ENCODE peak calls at places on chromosome 11, in five cellular contexts. W, B, F, G and P are unnamed samples.

GRCh38 chr11:36278531-36279245 is 10.5 kb downstream of the COMMD9 start:
- DNase-seq in G (no peak), F (no peak), B (no peak), W (no peak), P (no peak)

GRCh38 chr11:109695696-109696095 is 273.7 kb downstream of the C11orf87 start:
- DNase-seq in F (no peak), G (no peak), W (no peak), B (no peak), P (no peak)

GRCh38 chr11:131687291-131688055 is 317.1 kb downstream of the NTM start:
- DNase-seq in B (no peak), W (no peak), F (no peak), G (no peak), P (no peak)

GRCh38 chr11:68839953-68840641 is 1.6 kb downstream of the CPT1A start:
- DNase-seq in B (no peak), W (no peak), F (no peak), G (no peak), P (no peak)

GRCh38 chr11:126233391-126233790 is 21.8 kb downstream of the FAM118B start:
- DNase-seq in W (no peak), G (no peak), B (no peak), F (no peak), P (peak)

GRCh38 chr11:44630511-44631210 is 65.2 kb downstream of the CD82 start:
- DNase-seq in W (peak), B (no peak), F (peak), G (no peak), P (no peak)

GRCh38 chr11:122691751-122692150 is 36.2 kb downstream of the UBASH3B start:
- DNase-seq in F (no peak), B (no peak), G (no peak), W (no peak), P (no peak)

GRCh38 chr11:116986521-116987105 is 111.6 kb downstream of the SIK3 start:
- DNase-seq in F (no peak), B (no peak), W (no peak), G (no peak), P (peak)

GRCh38 chr11:76577199-76577920 is 93.2 kb downstream of the LRRC32 start:
- DNase-seq in W (peak), F (peak), G (peak), B (no peak), P (peak)

GRCh38 chr11:134024420-134025085 is 44.3 kb upstream of the JAM3 start:
- DNase-seq in W (no peak), B (no peak), G (no peak), F (no peak), P (peak)

GRCh38 chr11:62687508-62688396 is 1.6 kb downstream of the LRRN4CL start:
- DNase-seq in W (no peak), F (peak), G (no peak), B (no peak), P (no peak)

GRCh38 chr11:2579315-2580060 is 120.3 kb downstream of the KCNQ1OT1 start:
- DNase-seq in F (peak), B (no peak), W (peak), G (no peak), P (no peak)

GRCh38 chr11:62545437-62546243 is 966 bp downstream of the AHNAK start:
- DNase-seq in F (peak), B (peak), W (peak), G (peak), P (no peak)

GRCh38 chr11:35554491-35555237 is 29.2 kb upstream of the PAMR1 start:
- DNase-seq in F (no peak), B (no peak), W (no peak), G (no peak), P (no peak)

GRCh38 chr11:14914536-14914935 is 22.5 kb upstream of the CYP2R1 start:
- DNase-seq in B (no peak), G (no peak), W (no peak), F (no peak), P (no peak)

GRCh38 chr11:126304457-126305072 is 705 bp downstream of the DCPS start:
- DNase-seq in B (no peak), W (no peak), G (no peak), F (peak), P (no peak)

GRCh38 chr11:119479685-119480275 is 56.8 kb upstream of the THY1 start:
- DNase-seq in G (no peak), W (peak), F (no peak), B (no peak), P (no peak)

GRCh38 chr11:81005595-81005994 is 1564.8 kb upstream of the TENM4 start:
- DNase-seq in F (no peak), W (no peak), G (peak), B (no peak), P (peak)

GRCh38 chr11:3644817-3645235 is at the start of gene ART1:
- DNase-seq in W (no peak), B (no peak), G (no peak), F (no peak), P (no peak)

GRCh38 chr11:117849781-117850414 is 25.4 kb upstream of the FXYD2 start:
- DNase-seq in W (no peak), G (no peak), F (no peak), B (no peak), P (no peak)

GRCh38 chr11:94574193-94574961 is 7.2 kb downstream of the PIWIL4 start:
- DNase-seq in W (no peak), F (no peak), B (no peak), G (peak), P (no peak)

GRCh38 chr11:58560842-58561241 is 14.8 kb downstream of the LPXN start:
- DNase-seq in G (no peak), B (no peak), F (no peak), W (no peak), P (no peak)

GRCh38 chr11:98940913-98941312 is 79.8 kb upstream of the CNTN5 start:
- DNase-seq in G (no peak), W (no peak), B (no peak), F (no peak), P (no peak)

GRCh38 chr11:9838229-9838628 is 174.4 kb downstream of the SWAP70 start:
- DNase-seq in G (no peak), F (no peak), W (no peak), B (no peak), P (no peak)

GRCh38 chr11:8593935-8594909 is at the start of gene STK33:
- DNase-seq in B (no peak), G (no peak), F (peak), W (peak), P (no peak)

GRCh38 chr11:128522943-128523518 is 64.3 kb downstream of the ETS1 start:
- DNase-seq in F (no peak), G (no peak), W (no peak), B (no peak), P (no peak)

GRCh38 chr11:14904745-14905103 is 12.7 kb upstream of the CYP2R1 start:
- DNase-seq in W (peak), G (no peak), F (peak), B (no peak), P (no peak)

GRCh38 chr11:61834278-61835004 is 6.3 kb downstream of the FADS2 start:
- DNase-seq in B (no peak), G (no peak), F (no peak), W (peak), P (no peak)

GRCh38 chr11:117410861-117411725 is 83.4 kb downstream of the CEP164 start:
- DNase-seq in B (no peak), W (no peak), G (no peak), F (peak), P (no peak)

GRCh38 chr11:35257287-35257686 is 118.3 kb downstream of the CD44 start:
- DNase-seq in W (no peak), G (no peak), F (no peak), B (no peak), P (no peak)

GRCh38 chr11:112260490-112260889 is at the start of gene PLET1:
- DNase-seq in W (no peak), B (no peak), F (no peak), G (no peak), P (no peak)

GRCh38 chr11:110833033-110833484 is 120.8 kb upstream of the ARHGAP20 start:
- DNase-seq in B (no peak), F (no peak), G (peak), W (no peak), P (peak)

GRCh38 chr11:34548278-34548677 is 34.7 kb upstream of the ELF5 start:
- DNase-seq in B (no peak), G (no peak), F (no peak), W (no peak), P (no peak)

GRCh38 chr11:68038718-68039525 is at the start of gene TCIRG1:
- DNase-seq in B (no peak), G (no peak), W (peak), F (peak), P (no peak)

GRCh38 chr11:117818036-117818858 is 6.3 kb downstream of the FXYD2 start:
- DNase-seq in B (no peak), F (no peak), G (no peak), W (peak), P (no peak)

GRCh38 chr11:115161876-115162275 is 342.3 kb downstream of the CADM1 start:
- DNase-seq in G (no peak), B (no peak), F (no peak), W (no peak), P (no peak)

GRCh38 chr11:17979770-17980371 is 33.0 kb downstream of the SERGEF start:
- DNase-seq in B (no peak), G (no peak), W (no peak), F (no peak), P (no peak)

GRCh38 chr11:33703771-33704170 is 3.1 kb upstream of the C11orf91 start:
- DNase-seq in G (no peak), F (no peak), W (peak), B (no peak), P (no peak)

GRCh38 chr11:131591051-131591461 is 220.6 kb downstream of the NTM start:
- DNase-seq in G (no peak), W (no peak), B (no peak), F (no peak), P (no peak)

GRCh38 chr11:6646631-6647281 is 8.9 kb downstream of the DCHS1 start:
- DNase-seq in F (peak), G (no peak), W (no peak), B (no peak), P (no peak)

GRCh38 chr11:13012037-13012693 is 3.0 kb downstream of the RASSF10 start:
- DNase-seq in W (no peak), G (no peak), F (no peak), B (no peak), P (no peak)
- H3K27ac ChIP-seq in W (no peak), G (no peak), F (no peak), B (no peak), P (peak)

DNA sequence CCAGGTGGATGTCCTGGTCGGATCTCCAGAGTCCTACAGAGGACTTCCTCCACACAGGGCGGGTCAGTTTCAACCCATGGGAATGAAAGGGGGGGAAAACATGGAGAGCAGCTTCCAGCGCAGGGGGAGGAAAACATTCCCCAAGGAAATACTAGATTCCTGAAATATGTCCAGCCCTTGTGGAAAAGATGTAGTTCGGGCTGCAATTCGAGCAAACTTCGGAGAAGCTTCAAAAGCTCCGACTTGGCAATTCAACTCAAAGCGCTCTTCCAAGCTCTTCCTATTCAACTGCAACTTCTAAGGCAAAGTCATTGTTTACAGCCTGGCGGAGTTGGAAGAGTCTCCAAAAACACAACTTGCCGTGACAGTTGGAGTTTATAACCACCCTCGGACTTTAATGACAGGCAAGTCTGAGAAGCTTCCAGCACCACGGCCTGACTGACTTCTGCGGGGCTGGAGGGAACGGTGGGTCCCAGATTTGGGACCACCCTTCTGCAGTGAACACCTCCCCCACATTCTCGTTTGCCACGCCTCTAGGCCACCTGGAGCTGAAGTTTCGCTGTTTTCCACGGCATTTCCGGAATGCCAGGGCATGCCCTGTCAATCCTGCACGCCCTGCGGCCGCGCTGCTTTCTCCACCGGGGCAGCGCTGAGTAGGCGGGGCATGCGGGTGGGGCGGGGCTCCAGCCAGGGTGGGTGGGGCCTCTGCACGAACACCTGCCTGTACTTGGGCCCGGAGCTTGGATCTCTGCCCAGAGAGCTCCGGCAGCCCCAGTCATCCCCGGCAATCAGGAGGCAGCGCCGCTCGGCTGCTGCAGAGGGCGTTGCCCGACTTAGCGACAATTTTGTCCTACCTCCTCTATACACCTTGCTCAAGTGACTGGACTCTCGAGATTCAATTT is 49.0 kb upstream of the BIRC3 start:
- DNase-seq in B (peak), F (peak), W (peak), G (no peak), P (peak)
- H3K27ac ChIP-seq in B (peak), F (peak), W (peak), G (peak), P (peak)

GRCh38 chr11:66652651-66653050 is 14.1 kb downstream of the RBM4 start:
- DNase-seq in F (no peak), W (no peak), G (no peak), B (no peak), P (no peak)

GRCh38 chr11:66651011-66651410 is 12.5 kb downstream of the RBM4 start:
- DNase-seq in G (no peak), W (no peak), F (no peak), B (no peak), P (no peak)

GRCh38 chr11:66649903-66650302 is 11.4 kb downstream of the RBM4 start:
- DNase-seq in B (no peak), F (no peak), W (no peak), G (no peak), P (no peak)

DNA sequence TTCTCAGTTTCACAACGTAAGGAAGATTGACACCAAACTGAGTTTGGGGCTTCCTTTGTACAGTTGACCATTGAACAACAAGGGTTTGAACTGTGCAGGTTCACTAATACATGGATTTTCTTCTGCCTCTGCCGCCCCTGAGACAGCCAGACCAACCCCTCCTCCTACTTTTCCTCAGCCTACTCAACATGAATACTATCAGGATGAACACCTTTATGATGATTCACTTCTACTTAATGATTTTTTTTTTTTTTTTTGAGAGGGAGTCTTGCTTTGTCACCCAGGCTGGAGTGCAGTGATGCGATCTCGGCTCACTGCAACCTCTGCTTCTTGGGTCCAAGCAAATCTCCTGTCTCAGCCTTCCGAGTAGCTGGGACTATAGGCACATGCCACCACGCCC is 14.6 kb downstream of the RBM4 start:
- DNase-seq in F (no peak), W (no peak), B (no peak), G (no peak), P (no peak)
- H3K27ac ChIP-seq in F (no peak), W (no peak), B (no peak), G (no peak), P (peak)

DNA sequence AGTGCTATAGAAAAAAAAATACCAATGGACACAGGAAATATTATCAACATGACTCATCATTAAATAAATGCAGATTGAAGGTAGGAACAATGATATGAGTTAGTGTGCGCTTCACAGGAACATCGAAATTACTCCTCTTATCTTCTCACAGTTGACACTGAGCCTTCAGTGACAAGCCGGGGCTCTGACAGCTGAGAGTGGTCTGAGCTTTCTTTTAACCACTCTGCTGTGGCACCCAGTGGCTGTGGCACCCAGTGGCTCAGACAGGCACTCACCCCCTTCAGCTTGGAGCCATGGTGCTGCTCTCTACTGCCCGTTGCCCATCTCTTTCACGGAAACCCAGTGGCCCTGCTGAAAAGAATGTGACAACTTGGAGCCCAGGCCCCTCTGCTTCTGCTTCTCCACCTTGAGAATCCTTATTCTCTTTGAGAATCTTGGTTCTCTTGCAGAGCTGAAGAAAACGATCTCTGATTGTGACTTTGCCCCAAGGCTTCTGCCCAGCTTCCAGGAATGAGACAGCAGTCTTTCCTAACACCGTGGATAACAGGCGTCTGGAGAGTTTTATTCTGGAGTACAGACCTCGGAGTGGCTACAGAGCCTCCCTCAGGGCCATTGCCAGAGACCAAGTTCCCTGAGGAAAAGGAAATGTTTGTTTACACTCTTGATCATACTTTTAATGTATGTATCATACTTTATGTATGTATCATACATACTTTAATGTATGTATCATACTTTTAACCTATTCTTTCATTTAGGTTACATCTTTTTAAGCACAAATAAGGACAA is 37.1 kb upstream of the OR8B8 start:
- DNase-seq in F (no peak), B (no peak), G (no peak), W (no peak), P (no peak)
- H3K27ac ChIP-seq in F (no peak), B (no peak), G (peak), W (no peak), P (peak)

DNA sequence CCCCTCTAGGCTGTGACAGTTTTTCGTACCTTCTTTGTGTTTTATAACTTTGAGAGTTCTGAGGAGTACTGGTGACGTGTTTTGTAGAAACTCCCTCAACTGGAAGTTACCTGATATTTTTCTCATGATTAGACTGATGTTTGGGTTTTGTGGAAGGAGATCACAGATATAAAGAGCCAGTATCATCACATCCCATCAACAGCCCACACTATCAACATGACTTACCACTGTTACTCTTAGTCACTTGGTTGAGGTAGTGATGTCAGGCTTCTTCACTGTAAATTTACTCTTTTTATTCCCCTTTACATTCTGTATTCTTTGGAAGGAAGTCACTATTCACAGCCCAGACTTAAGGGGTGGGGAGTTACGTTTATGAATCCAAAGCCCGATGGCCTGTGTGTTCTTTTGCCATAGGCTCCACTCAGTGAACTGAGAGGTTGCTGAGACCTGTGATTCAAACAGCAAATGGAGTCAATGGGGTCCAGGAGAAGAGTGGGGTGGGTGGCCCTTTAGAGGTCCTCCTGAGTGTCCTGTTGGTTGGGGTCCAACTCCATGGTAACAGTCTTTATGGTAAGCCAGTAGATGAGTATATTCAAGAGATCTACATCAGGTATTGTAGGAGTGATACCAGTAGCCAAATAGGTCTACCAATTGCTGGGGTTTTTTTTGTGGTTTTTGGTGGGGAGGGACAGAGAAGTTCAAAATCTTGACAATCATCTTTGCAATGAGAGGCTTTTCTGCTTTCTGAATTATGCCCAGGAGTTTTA is 15.2 kb upstream of the MS4A4E start:
- DNase-seq in F (no peak), W (no peak), B (no peak), G (no peak), P (no peak)
- H3K27ac ChIP-seq in F (no peak), W (no peak), B (no peak), G (no peak), P (no peak)

GRCh38 chr11:85826096-85826855 is 15.3 kb upstream of the SYTL2 start:
- DNase-seq in G (no peak), F (no peak), W (no peak), B (no peak), P (no peak)
- H3K27ac ChIP-seq in G (peak), F (no peak), W (peak), B (no peak), P (no peak)

GRCh38 chr11:48014917-48015316 is 34.6 kb downstream of the PTPRJ start:
- DNase-seq in F (no peak), G (no peak), W (no peak), B (no peak), P (no peak)

GRCh38 chr11:48012051-48012391 is 31.7 kb downstream of the PTPRJ start:
- DNase-seq in W (no peak), G (no peak), B (no peak), F (peak), P (no peak)

GRCh38 chr11:48007677-48008076 is 27.3 kb downstream of the PTPRJ start:
- DNase-seq in W (peak), F (no peak), B (no peak), G (no peak), P (no peak)

GRCh38 chr11:48013269-48013901 is 33.0 kb downstream of the PTPRJ start:
- DNase-seq in G (no peak), B (no peak), F (peak), W (no peak), P (no peak)

GRCh38 chr11:48011125-48012050 is 31.0 kb downstream of the PTPRJ start:
- DNase-seq in W (no peak), F (peak), B (no peak), G (no peak), P (no peak)
- H3K27ac ChIP-seq in W (no peak), F (no peak), B (no peak), G (no peak), P (no peak)